ENCODE peak calls at places on chromosomes 1 and 21, in ten cellular contexts. G is CD8-positive, alpha-beta T cell; W is GM12865; F is non-pigmented ciliary epithelial cell; E is ACHN; A is stimulated activated CD4-positive, alpha-beta T cell treated with anti-CD3 and anti-CD28 coated beads, Interleukin-12 subunit alpha, Interleukin-12 subunit beta, amount 100 ng/mL, for 4 hours; M is NCI-H2171 treated with DMSO at 0.1 percent for 48 hours; J is ovary; U is mesendoderm; L is choroid plexus epithelial cell. B is an unnamed sample.

GRCh38 chr1:212814548-212814947 is 22.9 kb downstream of the TATDN3 start:
- DNase-seq in G (no peak), W (no peak), F (no peak), E (no peak), A (no peak), M (peak; percentile 10), J (no peak), U (no peak), L (no peak), B (no peak)

GRCh38 chr1:225961659-225962439 is 20.8 kb upstream of the LEFTY2 start:
- DNase-seq in G (no peak), W (no peak), F (no peak), E (no peak), A (no peak), M (no peak), J (no peak), U (no peak), L (no peak), B (no peak)

GRCh38 chr1:218557731-218558130 is 212.6 kb downstream of the TGFB2 start:
- DNase-seq in G (no peak), W (no peak), F (no peak), E (no peak), A (no peak), M (peak; percentile 8), J (peak; percentile 37), U (no peak), L (peak; percentile 56), B (no peak)

GRCh38 chr1:1359316-1359667 is 937 bp upstream of the MXRA8 start:
- DNase-seq in G (no peak), W (no peak), F (no peak), E (no peak), A (no peak), M (no peak), J (peak; percentile 61), U (no peak), L (peak; percentile 83), B (no peak)

GRCh38 chr1:50568782-50569181 is 145.5 kb upstream of the DMRTA2 start:
- DNase-seq in G (no peak), W (no peak), F (no peak), E (no peak), A (no peak), M (no peak), J (no peak), U (peak; percentile 87), L (no peak), B (peak; percentile 56)

GRCh38 chr1:153852170-153852569 is 70.6 kb downstream of the GATAD2B start:
- DNase-seq in G (no peak), W (no peak), F (no peak), E (no peak), A (no peak), M (no peak), J (no peak), U (no peak), L (no peak), B (no peak)

GRCh38 chr1:157194739-157195520 is 56.7 kb upstream of the ETV3 start:
- DNase-seq in G (no peak), W (no peak), F (no peak), E (no peak), A (no peak), M (no peak), J (no peak), U (no peak), L (no peak), B (no peak)

GRCh38 chr1:2368053-2368744 is 23.2 kb downstream of the MORN1 start:
- DNase-seq in G (no peak), W (no peak), F (no peak), E (no peak), A (no peak), M (no peak), J (no peak), U (peak; percentile 62), L (no peak), B (no peak)

GRCh38 chr1:27338751-27339150 is 3.1 kb upstream of the SYTL1 start:
- DNase-seq in G (no peak), W (no peak), F (no peak), E (no peak), A (no peak), M (no peak), J (no peak), U (no peak), L (no peak), B (peak; percentile 81)

GRCh38 chr21:39681257-39681656 is 63.7 kb upstream of the IGSF5 start:
- DNase-seq in G (no peak), W (no peak), F (peak; percentile 53), E (no peak), A (no peak), M (no peak), J (no peak), U (no peak), L (peak; percentile 95), B (no peak)

GRCh38 chr1:88488277-88488676 is 195.8 kb upstream of the PKN2 start:
- DNase-seq in G (no peak), W (no peak), F (no peak), E (no peak), A (no peak), M (no peak), J (no peak), U (no peak), L (no peak), B (no peak)

GRCh38 chr1:85259866-85260345 is 444 bp upstream of the C1orf52 start:
- DNase-seq in G (no peak), W (no peak), F (no peak), E (no peak), A (no peak), M (no peak), J (no peak), U (no peak), L (peak; percentile 45), B (no peak)

GRCh38 chr1:223803211-223803610 is 42.5 kb downstream of the TP53BP2 start:
- DNase-seq in G (no peak), W (no peak), F (no peak), E (no peak), A (no peak), M (no peak), J (no peak), U (no peak), L (no peak), B (no peak)

GRCh38 chr1:32733573-32734321 is 31.2 kb upstream of the SYNC start:
- DNase-seq in G (no peak), W (peak; percentile 50), F (no peak), E (no peak), A (no peak), M (no peak), J (no peak), U (peak; percentile 74), L (peak; percentile 33), B (peak; percentile 58)

GRCh38 chr1:92990828-92991227 is 29.6 kb upstream of the DIPK1A start:
- DNase-seq in G (no peak), W (peak; percentile 25), F (no peak), E (no peak), A (no peak), M (peak; percentile 74), J (no peak), U (no peak), L (no peak), B (no peak)

GRCh38 chr1:185156321-185156853 is 366 bp downstream of the TRMT1L start:
- DNase-seq in G (no peak), W (peak; percentile 41), F (no peak), E (no peak), A (no peak), M (peak; percentile 37), J (no peak), U (peak; percentile 68), L (no peak), B (no peak)

GRCh38 chr1:156726549-156727226 is 1.6 kb upstream of the METTL25B start:
- DNase-seq in G (no peak), W (peak; percentile 77), F (no peak), E (peak; percentile 79), A (no peak), M (peak; percentile 43), J (no peak), U (peak; percentile 85), L (peak; percentile 82), B (peak; percentile 76)

B was measured in neural progenitor cell.